ENCODE peak calls at places on chromosomes 4 and X, in nine cellular contexts. E is BJ; Y is T-helper 2 cell; R is fibroblast of mammary gland; M is activated CD4-positive, alpha-beta T cell treated with anti-CD3 and anti-CD28 coated beads, Interleukin-2, amount 50 U/mL, for 1 hour; Q is suprapubic skin; H is AG08396; T is stimulated activated CD4-positive, alpha-beta T cell treated with anti-CD3 and anti-CD28 coated beads, Interleukin-4, amount 100 ng/mL, for 48 hours; I is hypothalamus. A is an unnamed sample.

GRCh38 chr4:48787031-48787430 is 7.0 kb upstream of the FRYL start:
- DNase-seq in E (no peak), Y (no peak), R (no peak), M (no peak), Q (no peak), H (no peak), T (no peak), I (no peak), A (no peak)

GRCh38 chrX:150465856-150466775 is 102.3 kb upstream of the MTM1 start:
- DNase-seq in E (no peak), Y (no peak), R (no peak), M (no peak), Q (no peak), H (no peak), T (no peak), I (no peak), A (no peak)

GRCh38 chr4:74084984-74085383 is 14.0 kb downstream of the CXCL2 start:
- DNase-seq in E (no peak), Y (no peak), R (no peak), M (no peak), Q (no peak), H (no peak), T (no peak), I (no peak), A (no peak)

GRCh38 chrX:112785323-112785722 is 55.3 kb downstream of the AMOT start:
- DNase-seq in E (no peak), Y (no peak), R (no peak), M (no peak), Q (no peak), H (no peak), T (no peak), I (no peak), A (no peak)

GRCh38 chrX:48626401-48627298 is 29.4 kb downstream of the WDR13 start:
- DNase-seq in E (no peak), Y (no peak), R (peak), M (no peak), Q (no peak), H (no peak), T (no peak), I (no peak), A (no peak)

GRCh38 chr4:87017580-87018061 is 82.8 kb downstream of the AFF1 start:
- DNase-seq in E (peak), Y (no peak), R (peak), M (no peak), Q (no peak), H (no peak), T (no peak), I (no peak), A (no peak)

GRCh38 chr4:7124643-7125442 is 57.0 kb upstream of the GRPEL1 start:
- DNase-seq in E (no peak), Y (no peak), R (peak), M (no peak), Q (no peak), H (peak), T (no peak), I (no peak), A (no peak)

GRCh38 chr4:122555216-122555615 is 65.7 kb downstream of the IL21 start:
- DNase-seq in E (no peak), Y (no peak), R (no peak), M (no peak), Q (no peak), H (no peak), T (no peak), I (no peak), A (no peak)

A was measured in SW 1271.